ENCODE peak calls at places on chromosomes 1 and 21, in eight cellular contexts. P is lower leg skin; R is small intestine; G is body of pancreas; L is neural crest cell; K is NCI-H226; I is activated naive CD8-positive, alpha-beta T cell treated with anti-CD3 and anti-CD28 coated beads for 36 hours; C is activated CD4-positive, CD25-positive, alpha-beta regulatory T cell treated with anti-CD3 and anti-CD28 coated beads, Interleukin-2, amount 50 U/mL, for 72 hours. M is an unnamed sample.
A peak's percentile ranks its signal among the peaks of the same experiment; 100 is the strongest.

GRCh38 chr1:52904590-52905375 is 16.8 kb downstream of the ECHDC2 start:
- DNase-seq in P (no peak), R (no peak), G (no peak), L (peak; percentile 32), K (no peak), I (peak; percentile 44), C (peak; percentile 33), M (no peak)

GRCh38 chr1:156794506-156795373 is 21.9 kb downstream of the SH2D2A start:
- DNase-seq in P (no peak), R (no peak), G (no peak), L (no peak), K (no peak), I (no peak), C (no peak), M (no peak)

GRCh38 chr1:40042337-40042736 is 1.8 kb downstream of the CAP1 start:
- DNase-seq in P (no peak), R (no peak), G (no peak), L (no peak), K (no peak), I (no peak), C (no peak), M (no peak)

GRCh38 chr1:2001773-2002411 is 1.7 kb downstream of the CFAP74 start:
- DNase-seq in P (no peak), R (no peak), G (no peak), L (no peak), K (no peak), I (no peak), C (no peak), M (no peak)

GRCh38 chr1:54857741-54858665 is 29.0 kb downstream of the DHCR24 start:
- DNase-seq in P (no peak), R (no peak), G (no peak), L (no peak), K (peak; percentile 87), I (no peak), C (no peak), M (no peak)

GRCh38 chr1:242017580-242018233 is 18.8 kb upstream of the MAP1LC3C start:
- DNase-seq in P (peak; percentile 42), R (peak; percentile 49), G (peak; percentile 59), L (peak; percentile 50), K (peak; percentile 1), I (peak; percentile 17), C (peak; percentile 34), M (peak; percentile 29)

GRCh38 chr21:42781150-42781980 is 98.0 kb downstream of the WDR4 start:
- DNase-seq in P (no peak), R (peak; percentile 52), G (peak; percentile 50), L (no peak), K (no peak), I (no peak), C (no peak), M (no peak)

GRCh38 chr21:45290948-45291612 is 3.4 kb upstream of the POFUT2 start:
- DNase-seq in P (no peak), R (no peak), G (no peak), L (no peak), K (peak; percentile 94), I (no peak), C (no peak), M (no peak)

GRCh38 chr1:105516068-105516467 is 1540.4 kb upstream of the PRMT6 start:
- DNase-seq in P (no peak), R (no peak), G (no peak), L (no peak), K (no peak), I (no peak), C (no peak), M (no peak)

GRCh38 chr1:204409878-204410763 is 1.5 kb downstream of the PPP1R15B start:
- DNase-seq in P (peak; percentile 11), R (no peak), G (no peak), L (no peak), K (no peak), I (no peak), C (no peak), M (no peak)

GRCh38 chr1:32349211-32349708 is 13.0 kb downstream of the FAM229A start:
- DNase-seq in P (no peak), R (no peak), G (peak; percentile 50), L (no peak), K (peak; percentile 62), I (no peak), C (no peak), M (no peak)

GRCh38 chr1:17061486-17062271 is 7.8 kb upstream of the SDHB start:
- DNase-seq in P (no peak), R (no peak), G (no peak), L (no peak), K (peak; percentile 22), I (no peak), C (no peak), M (no peak)

GRCh38 chr1:201914456-201915235 is 25.9 kb downstream of the SHISA4 start:
- DNase-seq in P (no peak), R (no peak), G (no peak), L (no peak), K (no peak), I (no peak), C (no peak), M (no peak)

GRCh38 chr1:211281322-211282022 is 22.3 kb downstream of the RCOR3 start:
- DNase-seq in P (no peak), R (no peak), G (no peak), L (no peak), K (no peak), I (no peak), C (no peak), M (no peak)

GRCh38 chr21:21019681-21020080 is 21.5 kb downstream of the NCAM2 start:
- DNase-seq in P (no peak), R (no peak), G (no peak), L (no peak), K (no peak), I (no peak), C (no peak), M (no peak)

GRCh38 chr1:21882721-21883415 is 54.2 kb downstream of the HSPG2 start:
- DNase-seq in P (no peak), R (no peak), G (no peak), L (no peak), K (no peak), I (no peak), C (no peak), M (no peak)

GRCh38 chr1:92307980-92308379 is 9.1 kb downstream of the RPAP2 start:
- DNase-seq in P (no peak), R (no peak), G (no peak), L (no peak), K (no peak), I (no peak), C (no peak), M (no peak)

GRCh38 chr1:6969106-6969505 is 183.9 kb downstream of the CAMTA1 start:
- DNase-seq in P (no peak), R (no peak), G (no peak), L (no peak), K (no peak), I (peak; percentile 54), C (no peak), M (no peak)

GRCh38 chr1:39632491-39633417 is 6.7 kb downstream of the HEYL start:
- DNase-seq in P (no peak), R (peak; percentile 9), G (peak; percentile 86), L (peak; percentile 60), K (peak; percentile 21), I (no peak), C (no peak), M (no peak)

M was measured in hippocampal formation.